ENCODE peak calls at places on chromosomes 4 and X, in five cellular contexts. H, Q, L, R and T are unnamed samples. For H3K27me3, the result is how much of the 10 kb centered on the place peaks cover.

GRCh38 chr4:123649644-123650356 is 253.2 kb downstream of the SPRY1 start:
- DNase-seq in H (no peak), R (no peak), Q (peak), L (peak), T (peak)

GRCh38 chrX:45714864-45715263 is 514.2 kb upstream of the DIPK2B start:
- DNase-seq in Q (no peak), R (no peak), H (no peak), L (no peak), T (no peak)

GRCh38 chr4:151717271-151717670 is 43.5 kb downstream of the GATB start:
- DNase-seq in R (no peak), L (no peak), H (no peak), Q (no peak), T (no peak)

GRCh38 chr4:103996637-103997036 is 276.9 kb upstream of the TACR3 start:
- DNase-seq in L (peak), Q (peak), H (no peak), R (no peak), T (no peak)

GRCh38 chr4:183544109-183544508 is 39.3 kb downstream of the ING2 start:
- DNase-seq in L (no peak), Q (no peak), R (no peak), H (no peak), T (no peak)

GRCh38 chrX:21912220-21912619 is 28.3 kb upstream of the SMS start:
- DNase-seq in L (no peak), H (no peak), Q (no peak), R (no peak), T (no peak)

GRCh38 chrX:10597871-10598270 is 22.5 kb downstream of the MID1 start:
- DNase-seq in H (no peak), R (no peak), Q (no peak), L (peak), T (no peak)

GRCh38 chr4:152115121-152115520 is 354.3 kb upstream of the GATB start:
- DNase-seq in L (no peak), Q (no peak), R (no peak), H (no peak), T (no peak)

GRCh38 chr4:140092094-140092820 is 61.7 kb downstream of the MAML3 start:
- DNase-seq in L (peak), Q (peak), H (peak), R (no peak), T (no peak)

GRCh38 chrX:14697453-14697852 is 168.1 kb downstream of the GLRA2 start:
- DNase-seq in L (peak), Q (peak), H (no peak), R (no peak), T (no peak)

GRCh38 chr4:17544831-17545234 is 29.9 kb downstream of the CLRN2 start:
- DNase-seq in R (no peak), L (no peak), H (no peak), Q (no peak), T (no peak)

GRCh38 chrX:71367396-71367795 is 1.2 kb downstream of the TAF1 start:
- DNase-seq in R (no peak), H (no peak), Q (no peak), L (no peak), T (no peak)

GRCh38 chr4:119581480-119581879 is 47.1 kb downstream of the PDE5A start:
- DNase-seq in L (no peak), R (no peak), H (no peak), Q (no peak), T (no peak)
- H3K27me3 ChIP-seq in L (under half), R (under half), H (under half), Q (under half), T (under half)

GRCh38 chr4:53956454-53956853 is 108.0 kb downstream of the CHIC2 start:
- DNase-seq in H (no peak), R (no peak), Q (no peak), L (no peak), T (no peak)
- TF ChIP-seq CTCF in H (no peak), R (no peak), Q (no peak), L (no peak), T (no peak)

GRCh38 chrX:148662014-148662413 is 161.6 kb downstream of the AFF2 start:
- DNase-seq in L (no peak), H (no peak), Q (no peak), R (no peak), T (no peak)

GRCh38 chrX:148659481-148659880 is 159.1 kb downstream of the AFF2 start:
- DNase-seq in L (no peak), H (no peak), Q (no peak), R (no peak), T (no peak)

GRCh38 chrX:148664171-148664570 is 163.8 kb downstream of the AFF2 start:
- DNase-seq in Q (no peak), H (no peak), R (no peak), L (no peak), T (no peak)

GRCh38 chrX:148658115-148658725 is 157.8 kb downstream of the AFF2 start:
- DNase-seq in H (no peak), L (no peak), Q (no peak), R (no peak), T (no peak)

DNA sequence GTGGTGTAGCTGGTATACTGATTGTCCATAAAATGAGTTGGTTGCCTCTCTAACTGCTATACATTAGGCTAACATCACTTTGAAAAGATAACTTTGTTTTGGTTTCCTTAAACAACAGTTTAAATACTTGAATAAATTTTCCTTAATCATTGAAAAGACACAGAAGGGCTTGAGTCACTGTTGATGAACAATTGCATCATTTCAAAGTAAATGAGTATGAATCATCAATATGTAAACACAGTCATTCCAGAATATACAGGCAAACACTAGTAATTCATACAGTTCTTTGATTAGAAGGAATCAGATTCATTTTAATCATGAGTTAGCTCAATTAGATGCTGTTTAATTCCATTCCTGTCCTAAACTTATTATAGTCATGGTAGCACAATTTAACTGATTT is 160.6 kb downstream of the AFF2 start:
- DNase-seq in L (no peak), Q (no peak), R (no peak), H (no peak), T (no peak)
- H3K27me3 ChIP-seq in L (under half), Q (under half), R (under half), H (under half), T (under half)

GRCh38 chrX:24085133-24085532 is 30.4 kb downstream of the EIF2S3 start:
- DNase-seq in R (no peak), H (no peak), L (no peak), Q (no peak), T (no peak)

GRCh38 chrX:24093746-24094145 is 39.0 kb downstream of the EIF2S3 start:
- DNase-seq in H (no peak), L (no peak), R (no peak), Q (no peak), T (no peak)

GRCh38 chrX:24090300-24091200 is 35.8 kb downstream of the EIF2S3 start:
- DNase-seq in R (no peak), H (no peak), Q (no peak), L (no peak), T (no peak)
- TF ChIP-seq CTCF in R (no peak), H (no peak), Q (no peak), L (no peak), T (no peak)

GRCh38 chr4:141759796-141760425 is 123.5 kb downstream of the IL15 start:
- DNase-seq in H (no peak), R (no peak), L (no peak), Q (no peak), T (no peak)

GRCh38 chr4:141763373-141763772 is 127.0 kb downstream of the IL15 start:
- DNase-seq in H (no peak), L (no peak), R (no peak), Q (no peak), T (no peak)

GRCh38 chr4:141761926-141762325 is 125.5 kb downstream of the IL15 start:
- DNase-seq in R (no peak), Q (no peak), H (no peak), L (no peak), T (no peak)
- H3K27me3 ChIP-seq in R (under half), Q (under half), H (under half), L (under half), T (under half)

DNA sequence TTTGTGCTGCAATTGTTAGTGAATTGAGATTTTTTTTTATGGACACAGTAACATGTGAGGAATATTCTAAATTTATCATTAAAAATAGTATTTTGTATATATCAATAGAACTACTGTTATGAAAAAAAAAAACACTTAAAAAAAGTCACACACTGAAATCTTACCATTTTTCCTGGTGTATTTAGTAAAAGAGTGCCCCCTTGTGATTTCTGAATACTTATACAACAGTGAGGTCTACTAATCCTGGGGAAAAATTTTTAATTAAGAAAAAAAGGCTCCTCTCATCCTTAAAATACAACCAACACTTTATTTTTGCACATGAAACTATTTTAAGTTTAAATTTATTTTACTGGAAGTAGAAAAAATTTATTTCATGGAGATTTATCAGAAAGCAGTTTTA is 56.4 kb upstream of the SPOCK3 start:
- DNase-seq in H (no peak), L (peak), R (no peak), Q (no peak), T (no peak)
- TF ChIP-seq CTCF in H (no peak), L (no peak), R (no peak), Q (peak), T (no peak)

DNA sequence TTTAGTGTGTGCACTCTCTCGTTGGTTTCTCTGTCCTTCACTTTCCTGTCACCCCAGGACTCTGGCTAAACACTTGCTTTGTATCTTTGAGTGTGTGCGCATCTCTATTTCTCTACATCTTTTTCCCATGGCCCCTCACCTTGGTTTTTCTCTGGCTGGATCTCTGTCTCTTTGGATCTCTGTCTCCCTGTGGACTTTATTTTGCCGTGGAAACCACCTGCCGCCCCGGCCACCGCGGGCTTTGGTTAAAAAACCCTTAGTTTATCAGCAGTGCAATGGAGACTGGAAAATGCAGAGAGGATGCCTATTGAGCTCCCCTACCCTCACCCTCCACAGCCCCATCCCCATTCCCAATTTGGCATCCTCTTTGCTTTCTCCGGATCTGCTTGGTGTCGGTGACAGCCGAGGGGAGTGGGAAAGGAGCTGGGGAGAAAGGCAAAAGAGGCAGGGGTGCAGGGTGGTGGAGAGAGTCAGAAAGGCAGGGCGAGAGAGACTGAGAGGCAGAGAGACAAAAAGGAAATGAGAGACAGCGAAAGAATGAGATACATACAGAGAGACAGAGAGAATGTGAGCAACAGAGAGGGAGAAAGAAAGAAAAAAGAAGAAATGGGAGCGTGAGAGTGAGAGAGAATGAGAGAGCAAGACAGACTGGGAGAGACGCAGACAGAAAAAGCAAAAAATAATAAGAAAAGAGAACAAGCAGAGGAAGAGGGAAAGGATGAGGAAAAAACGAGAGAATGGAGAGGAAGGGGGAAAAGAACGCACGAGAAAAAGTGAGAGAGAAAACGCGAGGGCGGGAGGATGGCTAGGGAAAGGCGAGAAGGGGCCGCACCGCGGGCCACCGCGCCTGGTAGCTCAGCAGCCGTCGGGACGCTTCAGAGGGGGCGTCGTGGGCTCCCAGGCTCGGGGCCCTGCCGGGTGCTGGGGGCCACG is 688 bp downstream of the GPR101 start:
- DNase-seq in R (no peak), Q (no peak), L (peak), H (no peak), T (no peak)
- H3K27me3 ChIP-seq in R (under half), Q (under half), L (half or more), H (half or more), T (under half)

GRCh38 chrX:30343206-30343605 is 34.0 kb upstream of the NR0B1 start:
- DNase-seq in R (no peak), L (peak), H (no peak), Q (no peak), T (no peak)
- TF ChIP-seq CTCF in R (no peak), L (peak), H (no peak), Q (no peak), T (no peak)

GRCh38 chrX:68831405-68832100 is 2.7 kb downstream of the EFNB1 start:
- DNase-seq in Q (no peak), L (peak), R (no peak), H (no peak), T (peak)
- H3K27me3 ChIP-seq in Q (under half), L (half or more), R (under half), H (under half), T (under half)

DNA sequence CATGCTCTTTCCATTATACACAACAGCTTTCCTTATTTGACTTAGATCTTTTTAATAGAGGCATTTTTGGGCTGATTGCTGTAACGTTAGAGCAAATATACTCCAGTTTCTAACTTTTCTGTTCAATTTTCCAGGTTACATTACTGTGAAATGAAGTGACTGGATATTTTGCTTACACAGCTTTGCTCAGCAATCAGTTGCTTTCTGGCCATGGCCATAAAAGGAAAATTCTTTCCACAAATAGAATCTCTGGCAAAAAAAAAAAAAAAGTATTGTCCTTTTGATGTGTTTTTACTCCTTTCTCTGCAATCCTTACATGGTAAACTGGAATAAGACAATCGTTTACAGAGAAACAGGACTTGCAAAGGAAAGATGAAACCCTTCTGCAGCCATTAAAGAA is 146.3 kb downstream of the PCDH7 start:
- DNase-seq in H (no peak), R (no peak), Q (no peak), L (no peak), T (no peak)
- TF ChIP-seq CTCF in H (no peak), R (no peak), Q (no peak), L (no peak), T (no peak)